ENCODE peak calls at places on chromosomes 2 and 18, in six cellular contexts. A is AG04450, K is tibial nerve, W is fibroblast of villous mesenchyme, T is adrenal gland, N is fibroblast of mammary gland. D is an unnamed sample.

GRCh38 chr2:6780765-6781274 is 84.9 kb downstream of the CMPK2 start:
- DNase-seq in N (peak), K (no peak), A (no peak), W (peak), T (peak), D (peak)

GRCh38 chr2:133976659-133977058 is 277.2 kb upstream of the MGAT5 start:
- DNase-seq in N (no peak), T (no peak), K (no peak), A (no peak), W (no peak), D (no peak)

GRCh38 chr2:162106746-162107145 is 32.7 kb upstream of the DPP4 start:
- DNase-seq in T (no peak), A (no peak), W (no peak), K (no peak), N (no peak), D (no peak)

GRCh38 chr2:33437297-33437696 is 39.2 kb upstream of the RASGRP3 start:
- DNase-seq in A (peak), T (no peak), K (no peak), N (peak), W (peak), D (peak)

GRCh38 chr18:75478996-75479870 is 51.7 kb upstream of the SMIM21 start:
- DNase-seq in N (peak), K (no peak), A (no peak), T (no peak), W (peak), D (peak)

GRCh38 chr2:86016581-86016980 is 89.1 kb downstream of the POLR1A start:
- DNase-seq in W (no peak), K (no peak), T (peak), A (no peak), N (no peak), D (no peak)

GRCh38 chr18:27861539-27861938 is 315.4 kb downstream of the CDH2 start:
- DNase-seq in N (no peak), T (no peak), A (no peak), W (no peak), K (no peak), D (no peak)

GRCh38 chr18:67463829-67464228 is 52.7 kb downstream of the DSEL start:
- DNase-seq in K (no peak), A (no peak), W (peak), N (peak), T (no peak), D (no peak)

GRCh38 chr2:6877402-6878305 is at the start of gene RSAD2:
- DNase-seq in N (peak), A (no peak), T (peak), W (peak), K (no peak), D (peak)

GRCh38 chr2:148670773-148671172 is 26.2 kb downstream of the EPC2 start:
- DNase-seq in K (no peak), N (peak), A (no peak), W (no peak), T (no peak), D (peak)

GRCh38 chr2:148675708-148676107 is 31.2 kb downstream of the EPC2 start:
- DNase-seq in T (no peak), K (no peak), W (no peak), N (peak), A (no peak), D (peak)

DNA sequence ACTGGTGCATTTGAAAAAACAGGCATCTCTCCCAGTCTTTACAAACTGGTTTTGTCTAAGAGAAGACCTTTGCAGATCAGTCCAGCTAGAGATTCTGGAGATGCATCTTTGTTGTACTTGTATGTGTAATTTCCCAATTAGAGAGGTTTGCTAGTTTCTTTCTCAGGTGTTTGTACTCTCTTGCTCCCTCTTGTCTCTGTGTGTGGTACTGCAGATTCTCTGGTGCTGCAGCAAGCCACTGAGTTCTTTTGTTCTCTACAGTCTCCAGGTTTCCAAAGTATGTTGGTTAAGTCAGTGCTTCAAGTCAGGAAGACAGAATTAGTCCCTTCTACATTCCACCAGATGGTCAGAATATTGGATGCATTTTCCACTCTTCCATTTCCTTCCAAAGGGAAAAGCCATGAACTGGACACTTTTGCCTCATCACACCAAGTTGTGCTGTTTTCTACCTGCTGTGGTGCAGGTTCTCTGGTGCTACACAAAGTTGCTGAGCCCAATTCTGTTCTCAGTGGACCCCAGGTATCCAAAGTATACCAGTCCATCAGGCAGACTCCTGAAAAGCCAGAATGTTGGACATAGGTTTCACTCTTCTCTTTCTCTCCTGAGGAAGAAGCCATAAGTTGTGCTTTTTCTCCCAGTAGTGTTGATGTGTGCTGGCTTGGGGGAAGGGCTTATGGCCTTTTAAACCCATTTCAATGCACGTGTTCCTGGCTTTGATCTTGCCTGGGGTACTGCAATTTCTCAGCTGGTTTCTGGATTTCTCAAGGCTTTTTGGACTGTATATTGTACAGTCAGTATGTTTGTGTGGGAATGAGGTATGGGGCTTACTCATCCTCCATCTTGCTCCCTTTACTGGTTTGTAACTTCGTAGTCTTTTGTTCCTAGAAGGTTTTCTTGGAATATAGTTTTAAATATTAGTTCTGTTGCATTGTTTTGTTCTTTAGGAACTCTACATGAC is 29.8 kb downstream of the EPC2 start:
- DNase-seq in K (no peak), A (peak), W (no peak), T (no peak), N (peak), D (peak)
- TF ChIP-seq CTCF in K (no peak), A (peak), W (peak), T (peak), N (peak), D (peak)

DNA sequence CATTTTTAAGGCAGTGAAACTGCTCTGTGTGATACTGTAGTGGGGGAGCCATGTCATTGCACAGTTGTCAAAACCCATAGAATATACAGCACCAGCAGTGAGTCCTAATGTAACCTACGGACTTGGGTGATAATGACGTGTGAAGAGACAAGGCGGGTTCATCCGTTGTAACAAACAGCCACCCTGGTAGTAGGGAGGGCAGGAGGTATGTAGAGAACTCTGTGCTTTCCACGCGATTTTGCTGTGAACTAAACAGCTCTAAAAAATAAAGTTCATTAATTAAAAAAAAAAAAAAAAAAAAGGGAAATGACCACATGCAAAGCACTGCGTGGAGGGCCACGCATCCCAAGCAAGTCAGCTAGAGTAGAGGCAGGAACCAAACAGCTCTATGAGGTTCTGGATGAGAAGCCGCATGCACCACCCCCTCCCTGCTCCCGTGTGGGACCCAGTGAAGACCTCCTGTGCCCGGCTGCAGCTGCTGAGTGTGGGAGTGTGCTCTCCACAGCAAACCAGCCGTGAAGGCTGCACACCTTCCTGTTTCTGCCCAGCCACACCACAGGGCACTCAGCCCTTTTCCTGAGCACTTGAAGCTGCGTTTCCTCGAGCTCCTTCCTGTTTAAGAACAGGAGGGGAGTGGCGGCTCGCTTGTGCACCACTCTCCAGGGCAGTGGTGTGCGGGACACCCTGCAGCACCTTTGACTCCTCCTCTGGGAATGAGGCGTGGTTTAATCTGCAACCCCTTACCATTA is 65.6 kb downstream of the ODC1 start:
- DNase-seq in N (no peak), W (no peak), K (no peak), T (no peak), A (no peak), D (no peak)
- H3K4me3 ChIP-seq in N (no peak), W (no peak), K (no peak), T (no peak), A (no peak), D (no peak)

DNA sequence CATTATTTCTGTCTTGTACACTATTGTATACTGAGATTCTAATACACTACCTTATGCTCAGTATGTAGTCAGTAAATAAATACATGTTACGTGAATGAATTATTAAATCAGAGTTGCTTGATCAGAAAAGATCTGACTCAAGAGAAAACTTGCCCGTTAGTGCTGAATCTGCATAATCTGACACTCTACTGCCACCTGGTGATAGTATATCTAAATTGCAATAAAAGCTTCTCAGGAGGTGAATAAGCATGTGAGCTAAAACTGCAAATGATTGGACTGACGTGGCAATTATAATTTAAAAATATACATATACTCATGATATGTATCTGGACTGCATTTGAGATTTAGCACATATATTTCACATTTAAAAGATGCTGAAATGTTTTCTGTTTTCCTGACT is 70.4 kb downstream of the KIAA1328 start:
- DNase-seq in W (peak), T (no peak), K (no peak), A (no peak), N (peak), D (no peak)
- TF ChIP-seq CTCF in W (peak), T (no peak), K (no peak), A (no peak), N (peak), D (peak)

DNA sequence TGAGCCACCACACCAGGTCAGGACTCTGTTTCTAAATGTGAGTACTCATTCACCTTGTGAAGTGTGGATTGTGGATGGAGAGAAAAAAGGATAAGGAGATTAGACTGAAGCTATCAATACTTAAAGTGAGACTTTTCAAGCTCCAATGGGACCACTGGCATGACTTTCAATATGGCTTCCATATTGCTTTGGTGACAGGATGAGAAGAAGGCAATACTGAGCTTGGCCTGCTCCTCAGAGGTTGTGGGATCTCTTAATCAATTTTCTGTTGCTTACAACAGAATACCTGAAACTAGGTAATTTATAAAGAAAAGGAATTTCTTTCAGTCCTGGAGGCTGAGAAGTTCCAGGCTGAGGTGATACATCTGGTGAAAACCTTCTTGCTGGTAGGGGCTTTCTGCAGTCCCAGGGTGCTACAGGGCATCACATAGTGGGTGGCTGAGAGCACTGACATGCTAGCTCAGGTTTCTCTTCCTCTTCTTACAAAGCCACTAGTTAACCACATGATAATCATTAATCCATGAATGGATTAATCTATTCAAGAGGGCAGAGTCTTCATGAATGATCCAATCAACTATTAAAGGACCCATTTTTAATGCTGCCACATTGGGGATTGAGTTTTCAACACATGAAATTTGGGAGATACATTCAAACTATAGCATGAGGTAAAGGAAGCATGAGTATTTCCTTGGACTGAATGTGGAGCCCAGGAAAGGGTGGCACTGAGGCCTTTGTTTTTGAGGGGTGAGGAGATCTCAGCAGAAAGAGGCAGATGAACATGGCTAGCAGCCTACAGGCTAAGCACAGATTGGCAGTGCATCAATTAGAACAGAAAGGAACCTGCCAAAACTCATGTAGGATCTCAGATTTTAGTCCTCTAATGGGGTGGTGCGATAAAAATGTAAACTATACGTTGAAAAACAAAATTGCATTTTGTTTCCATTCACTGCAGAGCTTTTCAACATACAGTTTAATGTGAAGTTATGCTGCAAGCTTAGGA is 274.5 kb downstream of the PIK3C3 start:
- DNase-seq in T (no peak), W (no peak), K (no peak), N (no peak), A (no peak), D (no peak)
- H3K4me3 ChIP-seq in T (no peak), W (no peak), K (no peak), N (no peak), A (no peak), D (no peak)

GRCh38 chr18:9055185-9055584 is 47.3 kb upstream of the NDUFV2 start:
- DNase-seq in K (no peak), T (no peak), W (peak), A (peak), N (peak), D (peak)
- TF ChIP-seq CTCF in K (peak), T (no peak), W (peak), A (peak), N (peak), D (no peak)

GRCh38 chr2:189113963-189114362 is 65.6 kb downstream of the COL5A2 start:
- DNase-seq in W (no peak), N (peak), A (no peak), K (no peak), T (no peak), D (no peak)

GRCh38 chr2:189118386-189118785 is 61.2 kb downstream of the COL5A2 start:
- DNase-seq in N (no peak), W (no peak), K (no peak), A (no peak), T (no peak), D (no peak)

GRCh38 chr2:189116059-189116458 is 63.5 kb downstream of the COL5A2 start:
- DNase-seq in T (no peak), K (no peak), N (peak), A (no peak), W (no peak), D (no peak)

GRCh38 chr2:189115126-189115525 is 64.4 kb downstream of the COL5A2 start:
- DNase-seq in N (peak), A (no peak), T (no peak), W (no peak), K (no peak), D (peak)

DNA sequence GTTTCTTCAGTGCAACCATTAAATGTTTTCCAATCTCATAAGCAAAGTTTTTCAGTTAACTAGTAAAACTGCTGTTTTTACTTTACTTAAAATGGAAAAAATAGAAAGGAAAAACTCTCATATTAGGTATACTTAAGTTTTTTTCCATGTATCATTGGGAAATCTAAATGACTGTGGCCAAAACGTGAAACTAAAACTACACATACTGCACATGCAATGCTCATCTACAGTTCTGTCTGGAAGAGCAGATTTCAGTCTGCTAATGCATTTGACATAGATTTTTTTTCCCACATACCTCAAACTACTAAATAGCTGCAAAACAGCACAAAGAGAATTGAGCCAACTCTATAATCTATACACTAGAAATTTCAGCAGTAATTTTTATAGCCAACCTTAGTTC is 62.6 kb downstream of the COL5A2 start:
- DNase-seq in A (no peak), K (no peak), N (peak), T (no peak), W (peak), D (no peak)
- H3K4me3 ChIP-seq in A (no peak), K (no peak), N (no peak), T (no peak), W (no peak), D (no peak)

DNA sequence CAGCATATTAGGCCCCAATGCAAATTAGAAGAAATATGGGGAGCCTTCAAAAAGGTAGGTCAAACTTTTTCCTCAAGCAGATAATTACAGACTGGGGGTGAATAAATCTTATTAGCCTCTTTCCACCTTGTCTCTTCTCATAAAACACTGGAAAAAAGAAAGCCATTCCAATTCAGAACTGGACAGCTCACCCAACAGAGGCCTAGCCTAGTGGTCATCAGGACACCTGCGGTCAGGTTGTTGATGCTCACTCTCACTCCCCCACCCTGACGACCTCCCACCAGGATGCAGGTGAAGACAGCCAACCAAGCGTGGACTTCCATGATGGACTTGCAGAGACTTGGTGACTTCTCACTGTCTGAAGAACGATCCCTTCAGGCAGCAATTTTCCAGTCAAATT is 207.1 kb downstream of the ALK start:
- DNase-seq in T (no peak), N (no peak), A (no peak), K (no peak), W (no peak), D (no peak)
- TF ChIP-seq CTCF in T (no peak), N (peak), A (peak), K (no peak), W (no peak), D (no peak)